ENCODE peak calls at places on chromosomes 7 and 10, in nine cellular contexts. One of them, this sample, is unnamed.

GRCh38 chr10:109784236-109784635 is 139.1 kb downstream of the XPNPEP1 start:
- DNase-seq in heart left ventricle: no peak
- DNase-seq in caudate nucleus: no peak
- DNase-seq in thoracic aorta: no peak
- DNase-seq in neural progenitor cell: no peak
- DNase-seq in PC-3: peak
- DNase-seq in transverse colon: no peak
- DNase-seq in OCI-LY7: no peak
- DNase-seq in stomach: no peak
- DNase-seq in this sample: no peak

GRCh38 chr7:95772771-95773581 is 622 bp downstream of the DYNC1I1 start:
- DNase-seq in thoracic aorta: peak
- DNase-seq in caudate nucleus: no peak
- DNase-seq in transverse colon: peak
- DNase-seq in OCI-LY7: no peak
- DNase-seq in heart left ventricle: peak
- DNase-seq in neural progenitor cell: peak
- DNase-seq in PC-3: peak
- DNase-seq in stomach: no peak
- DNase-seq in this sample: no peak

GRCh38 chr7:467393-467828 is 52.2 kb downstream of the PDGFA start:
- DNase-seq in stomach: no peak
- DNase-seq in PC-3: no peak
- DNase-seq in thoracic aorta: no peak
- DNase-seq in transverse colon: no peak
- DNase-seq in caudate nucleus: no peak
- DNase-seq in neural progenitor cell: no peak
- DNase-seq in OCI-LY7: no peak
- DNase-seq in heart left ventricle: peak
- DNase-seq in this sample: no peak

GRCh38 chr10:87596351-87596750 is 63.3 kb upstream of the PAPSS2 start:
- DNase-seq in neural progenitor cell: no peak
- DNase-seq in heart left ventricle: no peak
- DNase-seq in transverse colon: no peak
- DNase-seq in thoracic aorta: no peak
- DNase-seq in OCI-LY7: no peak
- DNase-seq in PC-3: no peak
- DNase-seq in stomach: no peak
- DNase-seq in caudate nucleus: no peak
- DNase-seq in this sample: no peak

GRCh38 chr10:6995339-6995738 is 415.3 kb upstream of the PRKCQ start:
- DNase-seq in caudate nucleus: no peak
- DNase-seq in stomach: no peak
- DNase-seq in neural progenitor cell: no peak
- DNase-seq in thoracic aorta: no peak
- DNase-seq in OCI-LY7: no peak
- DNase-seq in PC-3: no peak
- DNase-seq in heart left ventricle: no peak
- DNase-seq in transverse colon: no peak
- DNase-seq in this sample: no peak

GRCh38 chr7:14233026-14233897 is 243.8 kb upstream of the ETV1 start:
- DNase-seq in heart left ventricle: no peak
- DNase-seq in caudate nucleus: no peak
- DNase-seq in transverse colon: no peak
- DNase-seq in OCI-LY7: no peak
- DNase-seq in thoracic aorta: no peak
- DNase-seq in neural progenitor cell: no peak
- DNase-seq in stomach: no peak
- DNase-seq in PC-3: peak
- DNase-seq in this sample: no peak

GRCh38 chr10:104253106-104253505 is 1.6 kb upstream of the GSTO1 start:
- DNase-seq in OCI-LY7: no peak
- DNase-seq in caudate nucleus: no peak
- DNase-seq in stomach: no peak
- DNase-seq in neural progenitor cell: no peak
- DNase-seq in heart left ventricle: no peak
- DNase-seq in PC-3: no peak
- DNase-seq in thoracic aorta: no peak
- DNase-seq in transverse colon: no peak
- DNase-seq in this sample: no peak

GRCh38 chr7:130201796-130202195 is 3.4 kb downstream of the TMEM209 start:
- DNase-seq in neural progenitor cell: no peak
- DNase-seq in transverse colon: peak
- DNase-seq in caudate nucleus: no peak
- DNase-seq in stomach: no peak
- DNase-seq in heart left ventricle: no peak
- DNase-seq in thoracic aorta: no peak
- DNase-seq in OCI-LY7: no peak
- DNase-seq in PC-3: no peak
- DNase-seq in this sample: no peak

GRCh38 chr10:120542591-120542990 is 85.6 kb downstream of the PLPP4 start:
- DNase-seq in thoracic aorta: no peak
- DNase-seq in heart left ventricle: no peak
- DNase-seq in OCI-LY7: no peak
- DNase-seq in transverse colon: no peak
- DNase-seq in stomach: no peak
- DNase-seq in caudate nucleus: no peak
- DNase-seq in neural progenitor cell: no peak
- DNase-seq in PC-3: no peak
- DNase-seq in this sample: no peak

GRCh38 chr10:42556931-42557330 is 81.4 kb downstream of the ZNF33B start:
- DNase-seq in stomach: no peak
- DNase-seq in caudate nucleus: no peak
- DNase-seq in PC-3: no peak
- DNase-seq in transverse colon: no peak
- DNase-seq in neural progenitor cell: no peak
- DNase-seq in heart left ventricle: no peak
- DNase-seq in thoracic aorta: no peak
- DNase-seq in OCI-LY7: no peak
- DNase-seq in this sample: no peak

GRCh38 chr10:79097021-79097695 is 28.4 kb downstream of the ZMIZ1 start:
- DNase-seq in transverse colon: no peak
- DNase-seq in heart left ventricle: peak
- DNase-seq in neural progenitor cell: no peak
- DNase-seq in caudate nucleus: no peak
- DNase-seq in OCI-LY7: no peak
- DNase-seq in PC-3: no peak
- DNase-seq in thoracic aorta: no peak
- DNase-seq in stomach: no peak
- DNase-seq in this sample: no peak

GRCh38 chr10:30491832-30492530 is 58.0 kb downstream of the MAP3K8 start:
- DNase-seq in thoracic aorta: no peak
- DNase-seq in caudate nucleus: no peak
- DNase-seq in OCI-LY7: peak
- DNase-seq in PC-3: no peak
- DNase-seq in stomach: no peak
- DNase-seq in transverse colon: no peak
- DNase-seq in neural progenitor cell: no peak
- DNase-seq in heart left ventricle: no peak
- DNase-seq in this sample: no peak

GRCh38 chr7:128831178-128831993 is 1.2 kb downstream of the FLNC start:
- DNase-seq in PC-3: peak
- DNase-seq in OCI-LY7: peak
- DNase-seq in transverse colon: peak
- DNase-seq in stomach: no peak
- DNase-seq in thoracic aorta: no peak
- DNase-seq in neural progenitor cell: peak
- DNase-seq in heart left ventricle: peak
- DNase-seq in caudate nucleus: no peak
- DNase-seq in this sample: no peak

GRCh38 chr7:39624202-39624807 is 933 bp downstream of the RALA start:
- DNase-seq in transverse colon: no peak
- DNase-seq in OCI-LY7: peak
- DNase-seq in neural progenitor cell: peak
- DNase-seq in PC-3: peak
- DNase-seq in caudate nucleus: no peak
- DNase-seq in thoracic aorta: no peak
- DNase-seq in heart left ventricle: no peak
- DNase-seq in stomach: no peak
- DNase-seq in this sample: no peak

DNA sequence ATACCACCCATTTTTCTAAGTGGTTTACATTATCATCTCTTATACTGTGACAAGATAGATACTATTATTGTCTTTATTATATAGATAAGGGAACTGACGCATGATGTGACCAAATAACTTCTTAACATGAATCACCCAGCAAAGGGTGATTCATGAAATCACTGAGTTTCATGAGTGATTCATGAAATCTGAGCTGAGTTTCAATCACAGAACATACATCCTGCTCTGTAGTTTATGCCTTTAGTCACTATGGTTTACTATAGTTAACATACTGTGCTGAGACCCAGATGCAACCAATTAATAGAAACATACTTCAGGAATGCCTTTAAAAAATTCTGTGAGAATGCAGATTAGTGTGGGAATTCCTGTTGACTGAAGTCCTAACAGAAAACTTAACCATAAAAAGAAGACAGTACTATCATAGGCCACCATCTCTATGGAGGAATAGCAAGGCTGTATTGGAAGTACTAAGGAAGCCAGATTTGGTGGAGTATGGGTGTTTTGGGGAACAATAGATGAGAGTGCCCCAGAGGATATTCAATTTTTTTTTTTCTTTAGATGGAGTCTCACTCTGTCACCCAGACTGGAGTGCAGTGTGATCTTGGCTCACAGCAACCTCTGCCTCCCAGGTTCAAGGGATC is 43.1 kb upstream of the SEMA3A start:
- DNase-seq in PC-3: peak
- DNase-seq in caudate nucleus: no peak
- DNase-seq in neural progenitor cell: no peak
- DNase-seq in stomach: no peak
- DNase-seq in OCI-LY7: no peak
- DNase-seq in heart left ventricle: no peak
- DNase-seq in transverse colon: no peak
- DNase-seq in thoracic aorta: no peak
- DNase-seq in this sample: no peak
- H3K27ac ChIP-seq in PC-3: peak
- H3K27ac ChIP-seq in caudate nucleus: no peak
- H3K27ac ChIP-seq in neural progenitor cell: no peak
- H3K27ac ChIP-seq in stomach: no peak
- H3K27ac ChIP-seq in OCI-LY7: no peak
- H3K27ac ChIP-seq in heart left ventricle: no peak
- H3K27ac ChIP-seq in transverse colon: no peak
- H3K27ac ChIP-seq in thoracic aorta: no peak
- H3K27ac ChIP-seq in this sample: no peak

DNA sequence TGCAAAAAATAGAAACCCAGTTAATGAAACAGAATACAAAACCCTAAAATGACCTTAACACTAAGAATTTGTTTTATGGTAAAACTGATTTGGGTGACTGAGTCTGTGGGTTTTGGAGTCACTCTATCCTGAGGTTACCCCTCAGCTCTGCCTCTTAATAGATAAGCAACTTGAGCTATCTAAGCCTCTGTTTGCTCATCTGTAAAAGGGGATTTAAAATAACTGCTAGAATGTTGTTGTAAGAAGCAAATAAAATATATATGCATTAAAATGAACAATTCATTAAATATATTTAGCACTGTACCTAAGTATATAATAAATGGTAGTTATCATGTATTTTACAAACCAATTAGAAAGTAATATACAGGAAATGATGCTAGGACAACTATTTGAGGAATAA is 115.4 kb downstream of the CABCOCO1 start:
- DNase-seq in OCI-LY7: no peak
- DNase-seq in thoracic aorta: no peak
- DNase-seq in transverse colon: no peak
- DNase-seq in caudate nucleus: no peak
- DNase-seq in heart left ventricle: no peak
- DNase-seq in PC-3: no peak
- DNase-seq in stomach: no peak
- DNase-seq in neural progenitor cell: no peak
- DNase-seq in this sample: no peak
- H3K27ac ChIP-seq in OCI-LY7: no peak
- H3K27ac ChIP-seq in thoracic aorta: no peak
- H3K27ac ChIP-seq in transverse colon: no peak
- H3K27ac ChIP-seq in caudate nucleus: no peak
- H3K27ac ChIP-seq in heart left ventricle: no peak
- H3K27ac ChIP-seq in PC-3: no peak
- H3K27ac ChIP-seq in stomach: no peak
- H3K27ac ChIP-seq in neural progenitor cell: no peak
- H3K27ac ChIP-seq in this sample: no peak

GRCh38 chr10:126065751-126066150 is 169.4 kb downstream of the FANK1 start:
- DNase-seq in thoracic aorta: no peak
- DNase-seq in PC-3: peak
- DNase-seq in stomach: no peak
- DNase-seq in heart left ventricle: no peak
- DNase-seq in transverse colon: no peak
- DNase-seq in OCI-LY7: no peak
- DNase-seq in neural progenitor cell: no peak
- DNase-seq in caudate nucleus: no peak
- DNase-seq in this sample: no peak
- H3K27ac ChIP-seq in thoracic aorta: no peak
- H3K27ac ChIP-seq in PC-3: peak
- H3K27ac ChIP-seq in stomach: no peak
- H3K27ac ChIP-seq in heart left ventricle: no peak
- H3K27ac ChIP-seq in transverse colon: no peak
- H3K27ac ChIP-seq in OCI-LY7: no peak
- H3K27ac ChIP-seq in neural progenitor cell: no peak
- H3K27ac ChIP-seq in caudate nucleus: no peak
- H3K27ac ChIP-seq in this sample: no peak

DNA sequence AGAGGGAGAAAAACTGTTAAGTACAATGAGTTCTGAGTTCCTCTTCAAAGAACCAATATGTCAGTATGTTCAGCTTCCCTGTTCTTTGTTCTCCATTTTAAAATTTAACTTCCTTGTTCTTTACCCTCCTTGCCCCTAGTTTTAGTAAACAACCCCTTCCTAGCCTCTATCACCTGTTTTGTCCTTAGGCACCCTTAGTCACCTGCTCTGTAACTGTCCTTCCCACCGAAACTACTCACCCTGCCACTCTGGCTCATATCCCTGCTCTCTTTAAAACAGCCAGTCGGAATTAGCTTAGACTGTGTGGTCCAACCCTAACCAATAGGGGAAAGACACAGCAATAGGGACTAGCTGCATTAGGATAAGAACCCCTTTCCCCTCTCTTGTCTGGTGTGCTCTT is 74.2 kb downstream of the FAM241B start:
- DNase-seq in caudate nucleus: no peak
- DNase-seq in heart left ventricle: no peak
- DNase-seq in neural progenitor cell: no peak
- DNase-seq in stomach: no peak
- DNase-seq in thoracic aorta: no peak
- DNase-seq in PC-3: peak
- DNase-seq in transverse colon: no peak
- DNase-seq in OCI-LY7: no peak
- DNase-seq in this sample: no peak
- H3K27ac ChIP-seq in caudate nucleus: no peak
- H3K27ac ChIP-seq in heart left ventricle: no peak
- H3K27ac ChIP-seq in neural progenitor cell: no peak
- H3K27ac ChIP-seq in stomach: no peak
- H3K27ac ChIP-seq in thoracic aorta: no peak
- H3K27ac ChIP-seq in PC-3: peak
- H3K27ac ChIP-seq in transverse colon: no peak
- H3K27ac ChIP-seq in OCI-LY7: no peak
- H3K27ac ChIP-seq in this sample: no peak